ENCODE peak calls at places on chromosomes 5 and 9, in seven cellular contexts. U, D, L, H, R, E and O are unnamed samples.
A peak's percentile ranks its signal among the peaks of the same experiment; 100 is the strongest.

GRCh38 chr9:122325124-122325523 is 45.7 kb upstream of the PTGS1 start:
- DNase-seq in U (no peak), H (no peak), E (no peak), D (no peak), R (no peak), L (no peak), O (no peak)

GRCh38 chr5:33755216-33755615 is 136.6 kb downstream of the ADAMTS12 start:
- DNase-seq in E (no peak), L (no peak), R (no peak), H (no peak), U (no peak), D (no peak), O (no peak)

GRCh38 chr9:105385372-105385985 is 62.4 kb upstream of the FSD1L start:
- DNase-seq in E (peak; percentile 16), U (no peak), H (peak; percentile 73), L (no peak), D (no peak), R (no peak), O (peak; percentile 68)

GRCh38 chr5:158676642-158677489 is 422.9 kb downstream of the EBF1 start:
- DNase-seq in H (no peak), L (no peak), D (no peak), E (no peak), U (no peak), R (no peak), O (no peak)

GRCh38 chr9:94120854-94121376 is 36.7 kb downstream of the PTPDC1 start:
- DNase-seq in E (no peak), R (no peak), D (no peak), L (no peak), U (no peak), H (peak; percentile 54), O (no peak)

GRCh38 chr5:38666668-38667498 is 110.4 kb upstream of the LIFR start:
- DNase-seq in U (peak; percentile 19), L (no peak), R (peak; percentile 71), D (no peak), H (no peak), E (no peak), O (no peak)

GRCh38 chr5:50704730-50705129 is 38.3 kb downstream of the PARP8 start:
- DNase-seq in H (no peak), U (no peak), E (no peak), R (no peak), L (no peak), D (no peak), O (no peak)

GRCh38 chr9:94920439-94920951 is 194.0 kb downstream of the AOPEP start:
- DNase-seq in D (no peak), E (no peak), H (peak; percentile 77), L (no peak), R (peak; percentile 55), U (no peak), O (no peak)

GRCh38 chr9:95157491-95158151 is 159.9 kb downstream of the FANCC start:
- DNase-seq in L (peak; percentile 56), R (peak; percentile 79), U (peak; percentile 96), H (no peak), D (peak; percentile 19), E (no peak), O (no peak)

GRCh38 chr5:169803077-169803981 is 166.3 kb downstream of the DOCK2 start:
- DNase-seq in R (peak; percentile 64), D (no peak), U (no peak), E (no peak), L (no peak), H (no peak), O (no peak)